ENCODE peak calls at places on chromosomes 6 and 20, in nine cellular contexts. One of them, this sample, is unnamed.

GRCh38 chr20:62818592-62819493 is 2.0 kb downstream of the COL9A3 start:
- DNase-seq in GM19239: no peak
- DNase-seq in heart right ventricle: peak; percentile 74
- DNase-seq in kidney tubule cell: no peak
- DNase-seq in HFF-Myc: no peak
- DNase-seq in endothelial cell: no peak
- DNase-seq in KBM-7: no peak
- DNase-seq in NCI-H2081: peak; percentile 44
- DNase-seq in WTC11: no peak
- DNase-seq in this sample: no peak

GRCh38 chr20:8144282-8145245 is 12.5 kb downstream of the PLCB1 start:
- DNase-seq in NCI-H2081: no peak
- DNase-seq in endothelial cell: peak; percentile 5
- DNase-seq in KBM-7: peak; percentile 7
- DNase-seq in WTC11: no peak
- DNase-seq in kidney tubule cell: peak; percentile 60
- DNase-seq in GM19239: no peak
- DNase-seq in HFF-Myc: no peak
- DNase-seq in heart right ventricle: no peak
- DNase-seq in this sample: peak; percentile 22

GRCh38 chr20:43398676-43399324 is 58.9 kb upstream of the SRSF6 start:
- DNase-seq in WTC11: no peak
- DNase-seq in heart right ventricle: no peak
- DNase-seq in KBM-7: no peak
- DNase-seq in HFF-Myc: no peak
- DNase-seq in GM19239: no peak
- DNase-seq in endothelial cell: no peak
- DNase-seq in NCI-H2081: no peak
- DNase-seq in kidney tubule cell: no peak
- DNase-seq in this sample: no peak

GRCh38 chr6:151286192-151286591 is 46.4 kb downstream of the AKAP12 start:
- DNase-seq in HFF-Myc: no peak
- DNase-seq in endothelial cell: no peak
- DNase-seq in KBM-7: no peak
- DNase-seq in kidney tubule cell: peak; percentile 53
- DNase-seq in heart right ventricle: peak; percentile 18
- DNase-seq in NCI-H2081: no peak
- DNase-seq in GM19239: no peak
- DNase-seq in WTC11: no peak
- DNase-seq in this sample: no peak

GRCh38 chr6:104123227-104123626 is 736.5 kb downstream of the HACE1 start:
- DNase-seq in heart right ventricle: no peak
- DNase-seq in GM19239: no peak
- DNase-seq in NCI-H2081: no peak
- DNase-seq in kidney tubule cell: no peak
- DNase-seq in KBM-7: no peak
- DNase-seq in HFF-Myc: no peak
- DNase-seq in WTC11: peak; percentile 13
- DNase-seq in endothelial cell: no peak
- DNase-seq in this sample: no peak

GRCh38 chr20:54129350-54129749 is 44.4 kb downstream of the CYP24A1 start:
- DNase-seq in NCI-H2081: no peak
- DNase-seq in HFF-Myc: no peak
- DNase-seq in GM19239: no peak
- DNase-seq in heart right ventricle: no peak
- DNase-seq in kidney tubule cell: no peak
- DNase-seq in WTC11: no peak
- DNase-seq in KBM-7: no peak
- DNase-seq in endothelial cell: no peak
- DNase-seq in this sample: no peak

GRCh38 chr6:27795697-27796494 is 116.3 kb downstream of the OR2B2 start:
- DNase-seq in NCI-H2081: peak; percentile 89
- DNase-seq in heart right ventricle: peak; percentile 73
- DNase-seq in GM19239: no peak
- DNase-seq in endothelial cell: peak; percentile 78
- DNase-seq in WTC11: no peak
- DNase-seq in HFF-Myc: peak; percentile 97
- DNase-seq in kidney tubule cell: peak; percentile 92
- DNase-seq in KBM-7: peak; percentile 96
- DNase-seq in this sample: peak; percentile 77

GRCh38 chr6:39314273-39314790 is at the start of gene KCNK17:
- DNase-seq in endothelial cell: peak; percentile 53
- DNase-seq in kidney tubule cell: no peak
- DNase-seq in NCI-H2081: no peak
- DNase-seq in HFF-Myc: no peak
- DNase-seq in WTC11: no peak
- DNase-seq in KBM-7: peak; percentile 29
- DNase-seq in heart right ventricle: no peak
- DNase-seq in GM19239: no peak
- DNase-seq in this sample: peak; percentile 92

GRCh38 chr6:158353851-158354508 is 41.7 kb downstream of the TULP4 start:
- DNase-seq in KBM-7: no peak
- DNase-seq in heart right ventricle: no peak
- DNase-seq in endothelial cell: no peak
- DNase-seq in NCI-H2081: no peak
- DNase-seq in GM19239: no peak
- DNase-seq in kidney tubule cell: peak; percentile 23
- DNase-seq in HFF-Myc: no peak
- DNase-seq in WTC11: no peak
- DNase-seq in this sample: no peak

GRCh38 chr6:96301023-96301422 is 220.6 kb upstream of the UFL1 start:
- DNase-seq in KBM-7: no peak
- DNase-seq in GM19239: no peak
- DNase-seq in NCI-H2081: no peak
- DNase-seq in HFF-Myc: no peak
- DNase-seq in WTC11: no peak
- DNase-seq in endothelial cell: no peak
- DNase-seq in heart right ventricle: no peak
- DNase-seq in kidney tubule cell: peak; percentile 97
- DNase-seq in this sample: no peak

GRCh38 chr6:113073611-113074191 is 726.6 kb downstream of the RFPL4B start:
- DNase-seq in kidney tubule cell: peak; percentile 28
- DNase-seq in GM19239: no peak
- DNase-seq in NCI-H2081: peak; percentile 37
- DNase-seq in heart right ventricle: no peak
- DNase-seq in KBM-7: no peak
- DNase-seq in endothelial cell: no peak
- DNase-seq in WTC11: no peak
- DNase-seq in HFF-Myc: no peak
- DNase-seq in this sample: no peak

GRCh38 chr6:111423960-111424846 is 58.8 kb downstream of the REV3L start:
- DNase-seq in heart right ventricle: peak; percentile 38
- DNase-seq in NCI-H2081: peak; percentile 54
- DNase-seq in endothelial cell: no peak
- DNase-seq in kidney tubule cell: no peak
- DNase-seq in WTC11: no peak
- DNase-seq in GM19239: no peak
- DNase-seq in KBM-7: no peak
- DNase-seq in HFF-Myc: no peak
- DNase-seq in this sample: no peak

GRCh38 chr20:20010639-20011500 is 6.3 kb upstream of the NAA20 start:
- DNase-seq in NCI-H2081: peak; percentile 78
- DNase-seq in WTC11: no peak
- DNase-seq in endothelial cell: no peak
- DNase-seq in KBM-7: no peak
- DNase-seq in kidney tubule cell: no peak
- DNase-seq in GM19239: no peak
- DNase-seq in heart right ventricle: no peak
- DNase-seq in HFF-Myc: peak; percentile 69
- DNase-seq in this sample: no peak

GRCh38 chr6:137001287-137001976 is 43.3 kb downstream of the IL20RA start:
- DNase-seq in kidney tubule cell: peak; percentile 67
- DNase-seq in NCI-H2081: peak; percentile 46
- DNase-seq in KBM-7: no peak
- DNase-seq in GM19239: no peak
- DNase-seq in heart right ventricle: no peak
- DNase-seq in WTC11: peak; percentile 26
- DNase-seq in HFF-Myc: peak; percentile 3
- DNase-seq in endothelial cell: no peak
- DNase-seq in this sample: no peak

GRCh38 chr20:5309971-5310370 is 6.8 kb downstream of the PROKR2 start:
- DNase-seq in endothelial cell: no peak
- DNase-seq in kidney tubule cell: no peak
- DNase-seq in KBM-7: no peak
- DNase-seq in HFF-Myc: no peak
- DNase-seq in NCI-H2081: no peak
- DNase-seq in heart right ventricle: no peak
- DNase-seq in GM19239: no peak
- DNase-seq in WTC11: no peak
- DNase-seq in this sample: no peak

GRCh38 chr20:50429412-50429811 is 80.8 kb upstream of the PTPN1 start:
- DNase-seq in GM19239: no peak
- DNase-seq in NCI-H2081: no peak
- DNase-seq in heart right ventricle: no peak
- DNase-seq in kidney tubule cell: no peak
- DNase-seq in WTC11: no peak
- DNase-seq in HFF-Myc: no peak
- DNase-seq in KBM-7: no peak
- DNase-seq in endothelial cell: no peak
- DNase-seq in this sample: no peak

GRCh38 chr6:167572106-167572505 is 247.2 kb downstream of the TTLL2 start:
- DNase-seq in kidney tubule cell: no peak
- DNase-seq in GM19239: no peak
- DNase-seq in NCI-H2081: no peak
- DNase-seq in HFF-Myc: no peak
- DNase-seq in KBM-7: no peak
- DNase-seq in heart right ventricle: no peak
- DNase-seq in endothelial cell: no peak
- DNase-seq in WTC11: no peak
- DNase-seq in this sample: no peak

GRCh38 chr6:44735631-44735963 is 348.1 kb downstream of the CDC5L start:
- DNase-seq in heart right ventricle: no peak
- DNase-seq in kidney tubule cell: peak; percentile 98
- DNase-seq in KBM-7: no peak
- DNase-seq in WTC11: no peak
- DNase-seq in NCI-H2081: no peak
- DNase-seq in HFF-Myc: peak; percentile 42
- DNase-seq in endothelial cell: no peak
- DNase-seq in GM19239: no peak
- DNase-seq in this sample: no peak

GRCh38 chr6:77587963-77588362 is 64.9 kb upstream of the MEI4 start:
- DNase-seq in kidney tubule cell: no peak
- DNase-seq in WTC11: no peak
- DNase-seq in GM19239: no peak
- DNase-seq in endothelial cell: no peak
- DNase-seq in heart right ventricle: no peak
- DNase-seq in KBM-7: no peak
- DNase-seq in HFF-Myc: no peak
- DNase-seq in NCI-H2081: no peak
- DNase-seq in this sample: no peak

GRCh38 chr6:90110971-90111370 is 185.7 kb downstream of the BACH2 start:
- DNase-seq in WTC11: no peak
- DNase-seq in HFF-Myc: no peak
- DNase-seq in heart right ventricle: no peak
- DNase-seq in endothelial cell: no peak
- DNase-seq in kidney tubule cell: no peak
- DNase-seq in KBM-7: no peak
- DNase-seq in GM19239: no peak
- DNase-seq in NCI-H2081: no peak
- DNase-seq in this sample: no peak

GRCh38 chr6:33276864-33277662 is at the start of gene B3GALT4:
- DNase-seq in HFF-Myc: peak; percentile 71
- DNase-seq in WTC11: peak; percentile 89
- DNase-seq in GM19239: no peak
- DNase-seq in kidney tubule cell: peak; percentile 82
- DNase-seq in KBM-7: peak; percentile 85
- DNase-seq in heart right ventricle: peak; percentile 79
- DNase-seq in endothelial cell: peak; percentile 66
- DNase-seq in NCI-H2081: peak; percentile 76
- DNase-seq in this sample: peak; percentile 86

GRCh38 chr6:20919677-20920385 is 385.6 kb downstream of the CDKAL1 start:
- DNase-seq in NCI-H2081: no peak
- DNase-seq in heart right ventricle: no peak
- DNase-seq in KBM-7: no peak
- DNase-seq in endothelial cell: no peak
- DNase-seq in kidney tubule cell: peak; percentile 15
- DNase-seq in HFF-Myc: no peak
- DNase-seq in WTC11: no peak
- DNase-seq in GM19239: no peak
- DNase-seq in this sample: no peak

GRCh38 chr20:16477632-16478031 is 95.6 kb downstream of the KIF16B start:
- DNase-seq in kidney tubule cell: peak; percentile 56
- DNase-seq in WTC11: no peak
- DNase-seq in KBM-7: no peak
- DNase-seq in endothelial cell: no peak
- DNase-seq in heart right ventricle: no peak
- DNase-seq in HFF-Myc: no peak
- DNase-seq in GM19239: no peak
- DNase-seq in NCI-H2081: no peak
- DNase-seq in this sample: no peak

GRCh38 chr6:135743476-135743875 is 108.0 kb upstream of the PDE7B start:
- DNase-seq in HFF-Myc: no peak
- DNase-seq in KBM-7: no peak
- DNase-seq in WTC11: no peak
- DNase-seq in heart right ventricle: no peak
- DNase-seq in GM19239: no peak
- DNase-seq in NCI-H2081: no peak
- DNase-seq in kidney tubule cell: no peak
- DNase-seq in endothelial cell: no peak
- DNase-seq in this sample: no peak

GRCh38 chr6:52724406-52725121 is 38.7 kb downstream of the GSTA2 start:
- DNase-seq in heart right ventricle: peak; percentile 38
- DNase-seq in NCI-H2081: peak; percentile 93
- DNase-seq in HFF-Myc: peak; percentile 38
- DNase-seq in kidney tubule cell: peak; percentile 74
- DNase-seq in WTC11: peak; percentile 75
- DNase-seq in KBM-7: peak; percentile 63
- DNase-seq in endothelial cell: peak; percentile 52
- DNase-seq in GM19239: peak; percentile 50
- DNase-seq in this sample: peak; percentile 18

GRCh38 chr20:52056203-52057062 is 135.1 kb downstream of the ZFP64 start:
- DNase-seq in GM19239: no peak
- DNase-seq in kidney tubule cell: peak; percentile 93
- DNase-seq in heart right ventricle: no peak
- DNase-seq in HFF-Myc: peak; percentile 46
- DNase-seq in NCI-H2081: no peak
- DNase-seq in WTC11: no peak
- DNase-seq in KBM-7: no peak
- DNase-seq in endothelial cell: no peak
- DNase-seq in this sample: no peak